ENCODE peak calls at places on chromosomes 2 and 18, in four cellular contexts. I is prostate gland, O is heart right ventricle, Z is left cardiac atrium. B is an unnamed sample.
A peak's percentile ranks its signal among the peaks of the same experiment; 100 is the strongest.

GRCh38 chr2:113283704-113284284 is 5.1 kb upstream of the PAX8 start:
- DNase-seq in I (peak; percentile 52), O (peak; percentile 44), Z (peak; percentile 58), B (peak; percentile 68)

GRCh38 chr2:145277922-145278321 is 758.0 kb upstream of the ZEB2 start:
- DNase-seq in I (no peak), O (no peak), Z (no peak), B (no peak)

GRCh38 chr2:105791229-105791628 is 46.5 kb downstream of the NCK2 start:
- DNase-seq in I (no peak), O (no peak), Z (no peak), B (no peak)

GRCh38 chr2:190947139-190947538 is 66.5 kb downstream of the GLS start:
- DNase-seq in I (no peak), O (no peak), Z (no peak), B (no peak)

GRCh38 chr2:127590386-127591190 is 55.1 kb downstream of the MYO7B start:
- DNase-seq in I (no peak), O (no peak), Z (no peak), B (no peak)

GRCh38 chr2:11132036-11132671 is 23.1 kb upstream of the SLC66A3 start:
- DNase-seq in I (no peak), O (no peak), Z (no peak), B (no peak)

GRCh38 chr2:68362069-68362468 is 3.0 kb upstream of the PLEK start:
- DNase-seq in I (peak; percentile 58), O (peak; percentile 77), Z (peak; percentile 84), B (peak; percentile 54)

GRCh38 chr2:7203056-7203467 is 285.9 kb downstream of the RNF144A start:
- DNase-seq in I (peak; percentile 18), O (peak; percentile 38), Z (no peak), B (peak; percentile 38)

GRCh38 chr2:120520929-120521912 is 175.3 kb downstream of the INHBB start:
- DNase-seq in I (peak; percentile 53), O (no peak), Z (no peak), B (no peak)

GRCh38 chr18:961644-962355 is 57.1 kb downstream of the ADCYAP1 start:
- DNase-seq in I (no peak), O (peak; percentile 28), Z (peak; percentile 25), B (peak; percentile 40)

GRCh38 chr18:2939317-2939716 is 73.6 kb downstream of the LPIN2 start:
- DNase-seq in I (no peak), O (no peak), Z (no peak), B (no peak)

GRCh38 chr18:13425357-13426095 is 207.0 kb downstream of the LDLRAD4 start:
- DNase-seq in I (no peak), O (no peak), Z (no peak), B (no peak)

GRCh38 chr2:125491663-125492062 is 1164.3 kb upstream of the GYPC start:
- DNase-seq in I (no peak), O (no peak), Z (no peak), B (no peak)

GRCh38 chr18:72811047-72811446 is 56.7 kb downstream of the NETO1 start:
- DNase-seq in I (no peak), O (no peak), Z (no peak), B (no peak)

GRCh38 chr2:104473568-104473967 is 380.3 kb upstream of the POU3F3 start:
- DNase-seq in I (no peak), O (no peak), Z (no peak), B (no peak)

GRCh38 chr2:127179756-127180155 is 40.3 kb downstream of the CYP27C1 start:
- DNase-seq in I (no peak), O (no peak), Z (no peak), B (no peak)

GRCh38 chr2:54331095-54331835 is 75.2 kb upstream of the TSPYL6 start:
- DNase-seq in I (no peak), O (no peak), Z (no peak), B (no peak)

GRCh38 chr2:240957656-240958365 is 40.6 kb upstream of the SNED1 start:
- DNase-seq in I (no peak), O (no peak), Z (no peak), B (no peak)

GRCh38 chr2:190481339-190481738 is 53.2 kb downstream of the NEMP2 start:
- DNase-seq in I (no peak), O (no peak), Z (no peak), B (no peak)

GRCh38 chr2:28338046-28338753 is 54.5 kb upstream of the FOSL2 start:
- DNase-seq in I (peak; percentile 53), O (peak; percentile 47), Z (peak; percentile 86), B (peak; percentile 81)

GRCh38 chr2:210222607-210223006 is 2.6 kb downstream of the ACADL start:
- DNase-seq in I (no peak), O (no peak), Z (no peak), B (no peak)

GRCh38 chr2:172693529-172694185 is 42.0 kb upstream of the RAPGEF4 start:
- DNase-seq in I (no peak), O (no peak), Z (no peak), B (no peak)

GRCh38 chr2:108324531-108325256 is 36.0 kb downstream of the SULT1C2 start:
- DNase-seq in I (no peak), O (no peak), Z (no peak), B (no peak)

GRCh38 chr2:8676915-8677645 is 4.8 kb upstream of the ID2 start:
- DNase-seq in I (peak; percentile 26), O (peak; percentile 46), Z (no peak), B (no peak)

GRCh38 chr2:174053784-174054183 is 88.6 kb upstream of the SP3 start:
- DNase-seq in I (no peak), O (no peak), Z (no peak), B (no peak)

GRCh38 chr18:78873916-78874505 is 105.6 kb upstream of the SALL3 start:
- DNase-seq in I (no peak), O (no peak), Z (no peak), B (no peak)

GRCh38 chr2:147098946-147099345 is 745.9 kb upstream of the ACVR2A start:
- DNase-seq in I (no peak), O (no peak), Z (no peak), B (no peak)

GRCh38 chr2:123953848-123954247 is 71.2 kb upstream of the CNTNAP5 start:
- DNase-seq in I (no peak), O (no peak), Z (no peak), B (no peak)

GRCh38 chr2:95024960-95025405 is 525 bp upstream of the MAL start:
- DNase-seq in I (no peak), O (no peak), Z (no peak), B (no peak)

GRCh38 chr2:74053959-74054715 is 69.4 kb downstream of the TET3 start:
- DNase-seq in I (no peak), O (no peak), Z (no peak), B (no peak)